ENCODE peak calls at places on chromosomes 6 and 20, in four cellular contexts. G is lower leg skin, V is left lung, Z is HFF-Myc. E is an unnamed sample.

GRCh38 chr20:45041464-45042337 is 59.2 kb downstream of the KCNS1 start:
- DNase-seq in Z (peak), G (no peak), V (no peak), E (no peak)

GRCh38 chr6:14874975-14875677 is 370.7 kb upstream of the JARID2 start:
- DNase-seq in Z (no peak), G (no peak), V (no peak), E (no peak)

GRCh38 chr6:75892384-75892783 is 143.3 kb downstream of the MYO6 start:
- DNase-seq in G (no peak), V (peak), Z (no peak), E (no peak)

GRCh38 chr20:20520776-20521175 is 152.9 kb downstream of the INSM1 start:
- DNase-seq in V (no peak), G (no peak), Z (no peak), E (no peak)

GRCh38 chr20:17589161-17589834 is 19.4 kb downstream of the DSTN start:
- DNase-seq in G (no peak), Z (no peak), V (no peak), E (no peak)

GRCh38 chr6:138986578-138986977 is 1.5 kb downstream of the REPS1 start:
- DNase-seq in V (no peak), G (no peak), Z (no peak), E (no peak)

GRCh38 chr20:5550738-5551529 is 199.3 kb upstream of the SHLD1 start:
- DNase-seq in V (no peak), G (no peak), Z (no peak), E (no peak)

GRCh38 chr20:53883098-53883762 is 187.2 kb downstream of the BCAS1 start:
- DNase-seq in Z (no peak), V (no peak), G (no peak), E (no peak)

GRCh38 chr6:37680668-37681067 is 17.0 kb downstream of the MDGA1 start:
- DNase-seq in Z (no peak), V (no peak), G (no peak), E (no peak)

GRCh38 chr20:19880256-19881079 is 122.4 kb downstream of the RIN2 start:
- DNase-seq in G (no peak), V (no peak), Z (no peak), E (no peak)

GRCh38 chr20:33532753-33533459 is 43.0 kb downstream of the CBFA2T2 start:
- DNase-seq in Z (no peak), V (no peak), G (no peak), E (no peak)

GRCh38 chr20:54148947-54149764 is 24.6 kb downstream of the CYP24A1 start:
- DNase-seq in Z (no peak), G (no peak), V (no peak), E (no peak)

GRCh38 chr6:11536795-11537194 is 754 bp upstream of the TMEM170B start:
- DNase-seq in Z (no peak), G (no peak), V (no peak), E (no peak)

GRCh38 chr6:26246553-26246952 is 118.4 kb upstream of the BTN3A2 start:
- DNase-seq in Z (no peak), V (peak), G (no peak), E (no peak)

GRCh38 chr20:1275919-1276318 is 9.8 kb downstream of the SNPH start:
- DNase-seq in Z (no peak), V (no peak), G (no peak), E (no peak)

GRCh38 chr6:9365378-9365777 is 930.0 kb upstream of the SLC35B3 start:
- DNase-seq in V (no peak), G (no peak), Z (no peak), E (no peak)

GRCh38 chr6:66599541-66599940 is 892.5 kb upstream of the EYS start:
- DNase-seq in Z (no peak), V (no peak), G (no peak), E (no peak)

GRCh38 chr20:52684911-52685310 is 287.2 kb upstream of the TSHZ2 start:
- DNase-seq in V (no peak), Z (no peak), G (no peak), E (no peak)

GRCh38 chr20:20130399-20130798 is 78.1 kb downstream of the CFAP61 start:
- DNase-seq in Z (no peak), V (no peak), G (no peak), E (no peak)

GRCh38 chr20:36368400-36368799 is 62.3 kb downstream of the DLGAP4 start:
- DNase-seq in Z (no peak), G (no peak), V (no peak), E (no peak)

GRCh38 chr6:219641-220198 is 72.6 kb upstream of the DUSP22 start:
- DNase-seq in V (peak), Z (no peak), G (peak), E (no peak)

GRCh38 chr6:100269189-100269588 is 195.5 kb downstream of the SIM1 start:
- DNase-seq in G (no peak), V (no peak), Z (no peak), E (no peak)

GRCh38 chr6:95230071-95230740 is 347.1 kb upstream of the MANEA start:
- DNase-seq in Z (no peak), V (no peak), G (no peak), E (no peak)

GRCh38 chr6:131093334-131093733 is 30.3 kb upstream of the EPB41L2 start:
- DNase-seq in G (no peak), V (no peak), Z (no peak), E (no peak)

GRCh38 chr20:45971425-45971674 is 653 bp downstream of the ZNF335 start:
- DNase-seq in V (no peak), Z (no peak), G (no peak), E (no peak)

GRCh38 chr6:128265706-128266105 is 254.7 kb downstream of the PTPRK start:
- DNase-seq in V (no peak), G (no peak), Z (no peak), E (no peak)

GRCh38 chr6:129498950-129499870 is 210.8 kb downstream of the ARHGAP18 start:
- DNase-seq in G (no peak), Z (peak), V (no peak), E (no peak)

GRCh38 chr6:14017626-14018475 is 93.1 kb downstream of the RNF182 start:
- DNase-seq in V (no peak), Z (no peak), G (no peak), E (no peak)

GRCh38 chr6:124676033-124676432 is 286.2 kb upstream of the RNF217 start:
- DNase-seq in Z (no peak), G (no peak), V (no peak), E (no peak)

GRCh38 chr20:54049156-54049555 is 21.2 kb downstream of the BCAS1 start:
- DNase-seq in G (no peak), Z (no peak), V (no peak), E (no peak)

GRCh38 chr6:5728726-5729434 is 277.8 kb downstream of the NRN1 start:
- DNase-seq in G (no peak), Z (peak), V (peak), E (no peak)

GRCh38 chr6:156852147-156852857 is 75.1 kb downstream of the ARID1B start:
- DNase-seq in G (no peak), V (no peak), Z (no peak), E (no peak)

GRCh38 chr20:35093245-35093884 is 758 bp upstream of the TRPC4AP start:
- DNase-seq in G (no peak), V (no peak), Z (no peak), E (no peak)

GRCh38 chr20:7728373-7728772 is 211.9 kb downstream of the HAO1 start:
- DNase-seq in V (no peak), Z (no peak), G (no peak), E (no peak)

GRCh38 chr20:38201356-38201755 is 36.3 kb upstream of the TGM2 start:
- DNase-seq in Z (peak), G (peak), V (peak), E (no peak)

GRCh38 chr20:61117725-61118124 is 134.3 kb upstream of the CDH4 start:
- DNase-seq in Z (no peak), V (no peak), G (no peak), E (no peak)

GRCh38 chr20:56171087-56172012 is 77.2 kb upstream of the MC3R start:
- DNase-seq in V (no peak), Z (no peak), G (no peak), E (no peak)
- TF ChIP-seq CTCF in V (no peak), Z (no peak), G (no peak), E (no peak)

GRCh38 chr6:2760882-2761842 is 4.0 kb upstream of the WRNIP1 start:
- DNase-seq in V (no peak), G (no peak), Z (no peak), E (no peak)
- TF ChIP-seq CTCF in V (peak), G (no peak), Z (peak), E (peak)

GRCh38 chr6:23081701-23082100 is 512.3 kb downstream of the HDGFL1 start:
- DNase-seq in G (no peak), Z (peak), V (no peak), E (no peak)
- TF ChIP-seq CTCF in G (no peak), Z (peak), V (no peak), E (no peak)

GRCh38 chr20:62139636-62140035 is 3.6 kb downstream of the PSMA7 start:
- DNase-seq in G (no peak), Z (no peak), V (peak), E (no peak)

GRCh38 chr20:62141043-62141396 is 2.2 kb downstream of the PSMA7 start:
- DNase-seq in V (no peak), Z (no peak), G (no peak), E (no peak)

GRCh38 chr20:62143118-62143975 is at the start of the genes PSMA7 and SS18L1:
- DNase-seq in Z (no peak), V (peak), G (peak), E (peak)

GRCh38 chr20:62142252-62143117 is 709 bp downstream of the PSMA7 start:
- DNase-seq in Z (no peak), G (no peak), V (peak), E (peak)

DNA sequence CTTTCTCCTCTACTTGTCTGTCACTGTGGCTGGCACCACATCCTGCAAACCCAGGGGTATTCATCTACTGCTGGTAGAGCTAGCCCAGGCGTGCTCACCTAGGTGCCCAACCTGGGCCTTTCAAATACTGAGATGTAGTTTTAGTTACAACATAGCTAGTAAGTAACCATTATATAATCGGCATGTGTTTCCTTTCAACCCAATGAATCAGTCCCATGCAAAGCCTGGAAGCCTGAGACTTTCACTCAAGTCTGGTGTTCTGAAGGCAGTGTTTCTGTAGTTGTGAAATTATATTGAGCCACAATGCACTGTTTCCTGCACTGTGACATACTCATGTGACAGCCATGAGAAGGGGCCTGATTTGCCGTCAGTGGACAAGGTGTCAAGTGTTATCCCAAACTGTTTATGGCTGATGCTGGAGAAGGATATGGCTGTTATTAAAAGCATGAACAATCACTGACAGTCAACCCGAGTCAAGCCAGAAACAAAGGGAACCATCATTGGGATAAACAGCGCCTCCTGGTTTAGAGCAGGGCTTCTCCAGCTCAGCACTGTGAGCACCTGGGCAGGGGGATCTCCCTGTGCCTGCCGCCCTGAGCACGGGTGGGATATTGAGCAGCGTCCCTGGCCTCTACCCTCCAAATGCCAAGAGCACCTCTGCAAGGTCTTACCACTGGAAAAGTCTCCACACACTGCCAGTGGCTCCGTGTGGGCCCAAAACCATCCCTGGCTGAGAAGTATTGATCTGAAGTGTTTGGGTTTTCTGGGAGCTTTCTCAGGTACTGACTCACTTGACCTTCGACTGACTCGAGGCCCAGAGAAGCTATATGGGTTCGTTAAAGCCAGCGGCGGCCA is 1.6 kb downstream of the PSMA7 start:
- DNase-seq in V (peak), G (no peak), Z (no peak), E (no peak)
- TF ChIP-seq CTCF in V (no peak), G (no peak), Z (peak), E (no peak)

DNA sequence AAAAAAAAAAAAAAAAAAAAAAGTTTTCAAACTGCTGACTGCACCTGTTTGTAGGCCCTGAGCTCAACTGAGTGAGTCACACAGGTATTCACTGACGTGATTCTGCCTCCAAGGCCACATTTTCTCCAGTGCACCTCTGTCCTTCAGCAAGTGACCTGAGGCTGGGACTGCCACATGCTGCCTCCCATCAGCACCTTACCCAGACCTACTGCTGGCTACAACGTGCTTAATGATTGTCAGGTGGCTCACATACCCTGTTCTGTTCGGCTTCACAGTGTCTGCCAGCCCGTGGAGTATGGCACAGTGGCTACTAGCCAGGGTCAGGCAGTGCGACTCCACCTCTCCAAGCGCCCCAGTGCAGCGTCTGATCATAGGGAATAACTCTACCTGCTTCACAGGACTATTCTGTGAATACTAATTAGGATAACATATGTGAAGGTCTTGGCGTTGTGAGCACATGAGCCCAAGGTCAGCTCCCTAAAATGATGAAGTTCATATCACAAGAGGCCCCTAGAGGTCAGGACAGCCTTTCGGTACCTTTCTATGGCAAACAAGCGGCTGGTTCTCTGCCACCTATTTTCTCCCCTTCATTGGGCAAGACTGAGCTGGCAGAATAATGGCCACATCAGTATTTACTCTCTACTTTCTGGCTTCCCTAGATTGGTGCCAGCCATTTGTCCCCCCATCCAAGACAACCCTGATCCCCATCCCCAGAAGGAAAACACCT is 28.1 kb downstream of the RIPOR3 start:
- DNase-seq in Z (no peak), G (no peak), V (no peak), E (no peak)
- TF ChIP-seq CTCF in Z (no peak), G (no peak), V (no peak), E (no peak)

E was measured in mesothelial cell of epicardium.